ENCODE peak calls at places on chromosome 6, in five cellular contexts. One of them, this sample, is unnamed.

GRCh38 chr6:120373185-120373584 is 961.1 kb downstream of the TBC1D32 start:
- DNase-seq in heart right ventricle: no peak
- DNase-seq in AG10803: no peak
- DNase-seq in foreskin fibroblast: no peak
- DNase-seq in A673: no peak
- DNase-seq in this sample: no peak

GRCh38 chr6:157953580-157954091 is 28.0 kb upstream of the SYNJ2 start:
- DNase-seq in heart right ventricle: no peak
- DNase-seq in AG10803: no peak
- DNase-seq in foreskin fibroblast: no peak
- DNase-seq in A673: no peak
- DNase-seq in this sample: no peak

GRCh38 chr6:34592208-34592952 is 36.3 kb upstream of the SPDEF start:
- DNase-seq in heart right ventricle: no peak
- DNase-seq in AG10803: no peak
- DNase-seq in foreskin fibroblast: no peak
- DNase-seq in A673: no peak
- DNase-seq in this sample: no peak

GRCh38 chr6:10837009-10837691 is 1.2 kb downstream of the MAK start:
- DNase-seq in heart right ventricle: peak
- DNase-seq in AG10803: no peak
- DNase-seq in foreskin fibroblast: peak
- DNase-seq in A673: peak
- DNase-seq in this sample: peak

GRCh38 chr6:127737009-127737486 is 160.1 kb downstream of the C6orf58 start:
- DNase-seq in heart right ventricle: no peak
- DNase-seq in AG10803: peak
- DNase-seq in foreskin fibroblast: peak
- DNase-seq in A673: peak
- DNase-seq in this sample: peak

GRCh38 chr6:169490830-169491229 is 211.0 kb downstream of the WDR27 start:
- DNase-seq in heart right ventricle: no peak
- DNase-seq in AG10803: peak
- DNase-seq in foreskin fibroblast: peak
- DNase-seq in A673: no peak
- DNase-seq in this sample: peak

GRCh38 chr6:1716845-1717244 is 107.1 kb downstream of the FOXC1 start:
- DNase-seq in heart right ventricle: no peak
- DNase-seq in AG10803: no peak
- DNase-seq in foreskin fibroblast: no peak
- DNase-seq in A673: no peak
- DNase-seq in this sample: peak

GRCh38 chr6:44856495-44856878 is 469.0 kb downstream of the CDC5L start:
- DNase-seq in heart right ventricle: no peak
- DNase-seq in AG10803: peak
- DNase-seq in foreskin fibroblast: peak
- DNase-seq in A673: peak
- DNase-seq in this sample: no peak

GRCh38 chr6:15250440-15251168 is 4.7 kb downstream of the JARID2 start:
- DNase-seq in heart right ventricle: no peak
- DNase-seq in AG10803: no peak
- DNase-seq in foreskin fibroblast: no peak
- DNase-seq in A673: no peak
- DNase-seq in this sample: no peak

GRCh38 chr6:112503210-112503609 is 156.1 kb downstream of the RFPL4B start:
- DNase-seq in heart right ventricle: no peak
- DNase-seq in AG10803: no peak
- DNase-seq in foreskin fibroblast: peak
- DNase-seq in A673: peak
- DNase-seq in this sample: no peak

GRCh38 chr6:106637718-106638341 is 8.5 kb downstream of the QRSL1 start:
- DNase-seq in heart right ventricle: no peak
- DNase-seq in AG10803: no peak
- DNase-seq in foreskin fibroblast: no peak
- DNase-seq in A673: peak
- DNase-seq in this sample: no peak

GRCh38 chr6:44504321-44504761 is 116.8 kb downstream of the CDC5L start:
- DNase-seq in heart right ventricle: no peak
- DNase-seq in AG10803: peak
- DNase-seq in foreskin fibroblast: no peak
- DNase-seq in A673: peak
- DNase-seq in this sample: peak

GRCh38 chr6:110875548-110876169 is 1.1 kb downstream of the AMD1 start:
- DNase-seq in heart right ventricle: peak
- DNase-seq in AG10803: no peak
- DNase-seq in foreskin fibroblast: peak
- DNase-seq in A673: peak
- DNase-seq in this sample: peak

GRCh38 chr6:111888928-111889696 is 15.9 kb upstream of the FYN start:
- DNase-seq in heart right ventricle: peak
- DNase-seq in AG10803: peak
- DNase-seq in foreskin fibroblast: peak
- DNase-seq in A673: peak
- DNase-seq in this sample: peak

GRCh38 chr6:144909753-144910280 is 624.7 kb downstream of the UTRN start:
- DNase-seq in heart right ventricle: no peak
- DNase-seq in AG10803: no peak
- DNase-seq in foreskin fibroblast: no peak
- DNase-seq in A673: no peak
- DNase-seq in this sample: no peak

GRCh38 chr6:30942338-30943060 is 1.7 kb downstream of the MUCL3 start:
- DNase-seq in heart right ventricle: peak
- DNase-seq in AG10803: peak
- DNase-seq in foreskin fibroblast: peak
- DNase-seq in A673: peak
- DNase-seq in this sample: peak

GRCh38 chr6:36752187-36752885 is 54.7 kb downstream of the RAB44 start:
- DNase-seq in heart right ventricle: no peak
- DNase-seq in AG10803: no peak
- DNase-seq in foreskin fibroblast: no peak
- DNase-seq in A673: no peak
- DNase-seq in this sample: no peak

GRCh38 chr6:23940466-23940865 is 185.5 kb upstream of the NRSN1 start:
- DNase-seq in heart right ventricle: no peak
- DNase-seq in AG10803: no peak
- DNase-seq in foreskin fibroblast: no peak
- DNase-seq in A673: no peak
- DNase-seq in this sample: no peak

GRCh38 chr6:122050226-122050755 is 349.2 kb upstream of the HSF2 start:
- DNase-seq in heart right ventricle: no peak
- DNase-seq in AG10803: peak
- DNase-seq in foreskin fibroblast: peak
- DNase-seq in A673: no peak
- DNase-seq in this sample: no peak

GRCh38 chr6:170026272-170027110 is 264.4 kb downstream of the DLL1 start:
- DNase-seq in heart right ventricle: no peak
- DNase-seq in AG10803: no peak
- DNase-seq in foreskin fibroblast: no peak
- DNase-seq in A673: no peak
- DNase-seq in this sample: no peak

DNA sequence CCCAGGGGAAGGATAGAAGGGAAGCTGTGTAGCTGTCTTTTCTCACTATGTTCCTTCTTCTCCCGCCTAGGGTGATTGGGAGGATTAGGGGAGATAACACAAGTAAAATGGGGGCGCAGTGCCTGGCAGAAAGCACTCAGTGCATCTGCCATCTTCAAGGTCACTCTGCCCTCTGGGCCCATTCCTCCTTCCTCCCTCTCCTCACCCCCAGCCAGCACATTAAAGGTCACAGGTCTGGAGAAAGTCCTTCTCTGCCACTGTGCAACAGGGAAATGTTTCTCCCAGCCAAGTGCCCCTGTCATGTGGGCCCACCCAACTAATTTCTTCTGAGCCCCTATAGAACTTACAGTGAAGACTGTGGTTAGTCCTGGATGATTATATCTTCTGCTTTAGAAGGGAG is 45.8 kb downstream of the CLIC5 start:
- DNase-seq in heart right ventricle: no peak
- DNase-seq in AG10803: no peak
- DNase-seq in foreskin fibroblast: no peak
- DNase-seq in A673: no peak
- DNase-seq in this sample: no peak
- TF ChIP-seq CTCF in heart right ventricle: no peak
- TF ChIP-seq CTCF in AG10803: no peak
- TF ChIP-seq CTCF in foreskin fibroblast: no peak
- TF ChIP-seq CTCF in A673: no peak
- TF ChIP-seq CTCF in this sample: no peak

GRCh38 chr6:67009818-67010217 is 1302.8 kb upstream of the EYS start:
- DNase-seq in heart right ventricle: no peak
- DNase-seq in AG10803: no peak
- DNase-seq in foreskin fibroblast: no peak
- DNase-seq in A673: peak
- DNase-seq in this sample: no peak
- TF ChIP-seq CTCF in heart right ventricle: no peak
- TF ChIP-seq CTCF in AG10803: no peak
- TF ChIP-seq CTCF in foreskin fibroblast: no peak
- TF ChIP-seq CTCF in A673: no peak
- TF ChIP-seq CTCF in this sample: peak

GRCh38 chr6:18997375-18997826 is 610.3 kb downstream of the RNF144B start:
- DNase-seq in heart right ventricle: no peak
- DNase-seq in AG10803: peak
- DNase-seq in foreskin fibroblast: peak
- DNase-seq in A673: peak
- DNase-seq in this sample: peak
- TF ChIP-seq CTCF in heart right ventricle: peak
- TF ChIP-seq CTCF in AG10803: peak
- TF ChIP-seq CTCF in foreskin fibroblast: peak
- TF ChIP-seq CTCF in A673: peak
- TF ChIP-seq CTCF in this sample: peak

GRCh38 chr6:100801036-100801435 is 80.1 kb downstream of the ASCC3 start:
- DNase-seq in heart right ventricle: no peak
- DNase-seq in AG10803: no peak
- DNase-seq in foreskin fibroblast: no peak
- DNase-seq in A673: no peak
- DNase-seq in this sample: no peak
- TF ChIP-seq CTCF in heart right ventricle: no peak
- TF ChIP-seq CTCF in AG10803: no peak
- TF ChIP-seq CTCF in foreskin fibroblast: no peak
- TF ChIP-seq CTCF in A673: no peak
- TF ChIP-seq CTCF in this sample: no peak

DNA sequence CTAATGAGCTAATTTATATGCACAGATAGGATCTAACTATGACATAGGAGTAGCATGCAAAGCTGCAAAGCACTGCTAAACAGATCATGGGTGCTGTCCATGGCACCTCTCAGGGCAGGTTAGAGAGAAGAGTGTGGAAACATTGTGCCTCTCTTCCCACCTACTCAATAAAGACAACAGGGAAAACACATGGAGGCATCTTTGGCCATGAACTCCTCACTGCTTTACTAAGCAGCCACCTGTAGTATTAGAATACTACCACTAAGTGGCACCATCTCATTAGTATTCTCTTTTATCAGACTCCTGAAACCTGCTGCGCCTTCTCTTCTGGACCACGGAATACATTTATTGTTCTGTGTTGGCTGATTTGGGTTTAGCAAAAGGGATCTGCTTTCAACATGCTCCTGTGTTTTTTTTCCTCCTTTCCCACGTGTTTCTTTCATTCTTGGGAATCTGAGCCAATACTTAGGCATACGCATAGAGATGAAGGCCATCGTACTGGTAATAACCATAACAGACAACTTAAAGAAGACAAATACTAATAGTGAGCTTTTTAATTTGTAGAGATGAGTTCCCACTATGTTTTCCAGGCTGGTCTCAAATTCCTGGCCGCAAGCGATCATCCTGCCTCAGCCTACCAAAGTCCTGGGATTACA is 9.4 kb upstream of the HDDC2 start:
- DNase-seq in heart right ventricle: no peak
- DNase-seq in AG10803: peak
- DNase-seq in foreskin fibroblast: peak
- DNase-seq in A673: peak
- DNase-seq in this sample: peak
- TF ChIP-seq CTCF in heart right ventricle: peak
- TF ChIP-seq CTCF in AG10803: peak
- TF ChIP-seq CTCF in foreskin fibroblast: peak
- TF ChIP-seq CTCF in A673: peak
- TF ChIP-seq CTCF in this sample: peak

DNA sequence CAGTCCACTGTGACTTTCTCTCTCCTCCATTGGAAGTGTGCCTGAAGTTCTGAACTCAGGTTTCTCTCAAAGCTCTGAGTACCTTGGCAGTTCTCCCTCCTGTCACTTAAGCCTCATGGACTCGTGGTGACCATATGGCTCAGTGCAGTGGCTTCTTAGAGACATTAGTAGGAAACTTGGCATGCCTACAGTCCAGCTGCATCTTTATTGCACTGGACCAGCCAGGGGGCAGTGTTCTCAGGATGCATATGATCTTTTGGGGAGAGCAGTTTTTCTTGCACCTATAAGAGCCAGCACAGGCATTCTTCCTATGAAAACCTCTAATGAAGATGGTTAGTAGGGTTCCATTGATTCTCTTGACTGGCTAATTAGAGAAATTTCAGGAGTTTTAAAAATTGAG is 47.5 kb upstream of the KCNK16 start:
- DNase-seq in heart right ventricle: no peak
- DNase-seq in AG10803: no peak
- DNase-seq in foreskin fibroblast: peak
- DNase-seq in A673: no peak
- DNase-seq in this sample: no peak
- TF ChIP-seq CTCF in heart right ventricle: peak
- TF ChIP-seq CTCF in AG10803: peak
- TF ChIP-seq CTCF in foreskin fibroblast: peak
- TF ChIP-seq CTCF in A673: peak
- TF ChIP-seq CTCF in this sample: no peak

DNA sequence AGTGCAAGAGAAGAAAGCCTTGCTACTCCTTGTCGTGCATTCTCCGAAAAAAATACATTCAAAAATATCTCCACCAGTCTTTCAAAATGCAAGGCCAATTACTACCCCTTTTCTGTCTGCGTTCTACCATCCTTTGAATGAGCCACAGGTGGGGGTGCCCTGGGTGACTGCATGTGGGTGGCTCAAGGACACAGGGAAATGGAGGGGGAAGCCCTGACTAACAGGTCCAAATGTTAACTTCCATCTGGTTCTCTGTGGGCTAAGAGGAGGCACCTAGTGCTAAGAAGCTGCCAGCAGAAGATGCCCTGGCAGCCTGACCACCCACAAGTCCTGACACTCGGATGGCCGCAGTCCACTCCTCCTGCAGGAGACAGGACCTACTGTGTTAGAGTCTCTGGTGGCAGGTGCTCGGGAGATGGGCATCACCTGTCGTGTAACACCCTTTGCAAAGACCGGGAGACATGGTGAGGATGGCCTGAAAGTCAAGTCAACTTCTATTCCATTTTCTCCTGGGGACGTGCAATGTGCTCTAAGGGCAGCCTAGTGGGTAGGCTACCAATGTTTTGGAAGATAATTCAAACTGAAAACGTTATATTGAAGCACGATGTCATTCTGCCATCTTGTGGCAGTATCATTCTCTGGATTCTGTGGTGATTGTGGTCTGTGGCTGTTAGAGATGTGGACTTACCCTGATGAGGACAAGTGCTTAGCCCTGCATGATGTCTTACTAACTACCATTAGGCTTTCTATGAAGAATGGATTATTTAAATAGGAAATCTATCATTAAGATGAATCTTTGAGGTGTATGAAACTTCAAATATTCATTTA is 27.4 kb upstream of the IGF2R start:
- DNase-seq in heart right ventricle: no peak
- DNase-seq in AG10803: peak
- DNase-seq in foreskin fibroblast: peak
- DNase-seq in A673: peak
- DNase-seq in this sample: peak
- TF ChIP-seq CTCF in heart right ventricle: peak
- TF ChIP-seq CTCF in AG10803: peak
- TF ChIP-seq CTCF in foreskin fibroblast: peak
- TF ChIP-seq CTCF in A673: peak
- TF ChIP-seq CTCF in this sample: peak

This sample was measured in fibroblast of the aortic adventitia.